ENCODE peak calls at places on chromosomes 6 and 20, in nine cellular contexts. R is uterus, H is ACHN, V is T-helper 2 cell, W is DMS153, K is breast epithelium, P is midbrain, N is cardiac muscle cell, T is left ventricle myocardium inferior. Q is an unnamed sample.

GRCh38 chr20:24379116-24379927 is 90.1 kb upstream of the SYNDIG1 start:
- DNase-seq in P (peak; percentile 7), V (no peak), H (no peak), R (peak; percentile 33), K (no peak), T (peak; percentile 24), W (no peak), N (no peak), Q (no peak)

GRCh38 chr6:108897371-108897770 is 49.1 kb downstream of the ARMC2 start:
- DNase-seq in K (no peak), N (no peak), H (peak; percentile 21), R (no peak), W (peak; percentile 95), V (no peak), T (peak; percentile 45), P (no peak), Q (no peak)

GRCh38 chr20:38217791-38218565 is 42.6 kb downstream of the KIAA1755 start:
- DNase-seq in V (no peak), N (peak; percentile 24), P (no peak), H (peak; percentile 80), K (no peak), W (no peak), T (peak; percentile 63), R (peak; percentile 78), Q (no peak)

GRCh38 chr20:542777-543368 is 717 bp downstream of the CSNK2A1 start:
- DNase-seq in V (peak; percentile 47), T (no peak), H (no peak), W (no peak), R (peak; percentile 26), N (peak; percentile 24), K (no peak), P (no peak), Q (peak; percentile 31)

GRCh38 chr20:55053389-55053788 is 578.0 kb downstream of the DOK5 start:
- DNase-seq in K (no peak), R (no peak), H (no peak), N (no peak), T (no peak), P (no peak), V (no peak), W (no peak), Q (no peak)

GRCh38 chr20:4046311-4046924 is 31.1 kb upstream of the RNF24 start:
- DNase-seq in T (no peak), H (no peak), P (no peak), N (no peak), R (no peak), K (no peak), V (no peak), W (no peak), Q (no peak)

GRCh38 chr6:148404456-148405022 is 61.9 kb downstream of the SASH1 start:
- DNase-seq in V (no peak), T (no peak), R (no peak), K (no peak), H (no peak), P (no peak), W (no peak), N (no peak), Q (no peak)

GRCh38 chr6:27630727-27631613 is 158.1 kb upstream of the ZNF184 start:
- DNase-seq in R (no peak), H (peak; percentile 79), W (no peak), V (peak; percentile 65), P (peak; percentile 15), K (no peak), N (peak; percentile 78), T (no peak), Q (peak; percentile 77)